ENCODE peak calls at places on chromosomes 16 and 17, in nine cellular contexts. One of them, this sample, is unnamed.

GRCh38 chr17:1577186-1577585 is 14.6 kb upstream of the PITPNA start:
- DNase-seq in esophagus squamous epithelium: no peak
- DNase-seq in A549: no peak
- DNase-seq in body of pancreas: peak; percentile 92
- DNase-seq in GM23338: peak; percentile 58
- DNase-seq in prostate gland: peak; percentile 89
- DNase-seq in transverse colon: peak; percentile 75
- DNase-seq in HL-60: peak; percentile 84
- DNase-seq in tibial artery: peak; percentile 98
- DNase-seq in this sample: peak; percentile 97

GRCh38 chr16:2151188-2152091 is 3.0 kb downstream of the RAB26 start:
- DNase-seq in prostate gland: no peak
- DNase-seq in body of pancreas: no peak
- DNase-seq in HL-60: no peak
- DNase-seq in transverse colon: no peak
- DNase-seq in A549: no peak
- DNase-seq in tibial artery: no peak
- DNase-seq in esophagus squamous epithelium: no peak
- DNase-seq in GM23338: peak; percentile 58
- DNase-seq in this sample: no peak

GRCh38 chr17:35046740-35047283 is 16.7 kb downstream of the RFFL start:
- DNase-seq in tibial artery: no peak
- DNase-seq in esophagus squamous epithelium: no peak
- DNase-seq in A549: no peak
- DNase-seq in body of pancreas: peak; percentile 16
- DNase-seq in GM23338: no peak
- DNase-seq in prostate gland: no peak
- DNase-seq in HL-60: no peak
- DNase-seq in transverse colon: no peak
- DNase-seq in this sample: no peak

GRCh38 chr16:22217890-22218730 is 12.0 kb downstream of the EEF2K start:
- DNase-seq in GM23338: peak; percentile 41
- DNase-seq in A549: peak; percentile 51
- DNase-seq in prostate gland: no peak
- DNase-seq in tibial artery: peak; percentile 86
- DNase-seq in HL-60: no peak
- DNase-seq in transverse colon: no peak
- DNase-seq in body of pancreas: peak; percentile 16
- DNase-seq in esophagus squamous epithelium: no peak
- DNase-seq in this sample: peak; percentile 81

GRCh38 chr17:28738680-28739384 is 5.0 kb upstream of the TRAF4 start:
- DNase-seq in body of pancreas: no peak
- DNase-seq in A549: no peak
- DNase-seq in prostate gland: no peak
- DNase-seq in transverse colon: peak; percentile 61
- DNase-seq in tibial artery: peak; percentile 55
- DNase-seq in HL-60: no peak
- DNase-seq in GM23338: no peak
- DNase-seq in esophagus squamous epithelium: no peak
- DNase-seq in this sample: no peak

GRCh38 chr17:1168537-1169234 is 11.1 kb downstream of the ABR start:
- DNase-seq in tibial artery: no peak
- DNase-seq in HL-60: no peak
- DNase-seq in GM23338: no peak
- DNase-seq in esophagus squamous epithelium: no peak
- DNase-seq in body of pancreas: no peak
- DNase-seq in A549: no peak
- DNase-seq in prostate gland: no peak
- DNase-seq in transverse colon: no peak
- DNase-seq in this sample: no peak

GRCh38 chr17:263271-263670 is 81.8 kb upstream of the DOC2B start:
- DNase-seq in tibial artery: no peak
- DNase-seq in prostate gland: no peak
- DNase-seq in HL-60: no peak
- DNase-seq in GM23338: no peak
- DNase-seq in esophagus squamous epithelium: no peak
- DNase-seq in transverse colon: no peak
- DNase-seq in A549: no peak
- DNase-seq in body of pancreas: no peak
- DNase-seq in this sample: no peak

GRCh38 chr17:17928422-17929386 is 43.5 kb downstream of the TOM1L2 start:
- DNase-seq in tibial artery: peak; percentile 71
- DNase-seq in GM23338: no peak
- DNase-seq in esophagus squamous epithelium: no peak
- DNase-seq in A549: no peak
- DNase-seq in HL-60: no peak
- DNase-seq in body of pancreas: no peak
- DNase-seq in prostate gland: no peak
- DNase-seq in transverse colon: no peak
- DNase-seq in this sample: no peak

GRCh38 chr16:27439273-27440018 is 37.5 kb downstream of the IL21R start:
- DNase-seq in A549: no peak
- DNase-seq in GM23338: no peak
- DNase-seq in transverse colon: no peak
- DNase-seq in tibial artery: peak; percentile 11
- DNase-seq in body of pancreas: no peak
- DNase-seq in esophagus squamous epithelium: no peak
- DNase-seq in prostate gland: no peak
- DNase-seq in HL-60: no peak
- DNase-seq in this sample: peak; percentile 43

GRCh38 chr17:36703860-36704266 is 102.5 kb downstream of the MRM1 start:
- DNase-seq in prostate gland: peak; percentile 33
- DNase-seq in transverse colon: peak; percentile 32
- DNase-seq in GM23338: peak; percentile 94
- DNase-seq in body of pancreas: peak; percentile 34
- DNase-seq in esophagus squamous epithelium: no peak
- DNase-seq in tibial artery: no peak
- DNase-seq in HL-60: no peak
- DNase-seq in A549: peak; percentile 51
- DNase-seq in this sample: no peak

GRCh38 chr17:36707904-36708303 is 106.5 kb downstream of the MRM1 start:
- DNase-seq in transverse colon: no peak
- DNase-seq in prostate gland: no peak
- DNase-seq in A549: no peak
- DNase-seq in body of pancreas: no peak
- DNase-seq in tibial artery: no peak
- DNase-seq in esophagus squamous epithelium: no peak
- DNase-seq in HL-60: no peak
- DNase-seq in GM23338: no peak
- DNase-seq in this sample: no peak

GRCh38 chr17:36705651-36706436 is 104.5 kb downstream of the MRM1 start:
- DNase-seq in HL-60: no peak
- DNase-seq in tibial artery: no peak
- DNase-seq in esophagus squamous epithelium: no peak
- DNase-seq in GM23338: peak; percentile 85
- DNase-seq in transverse colon: peak; percentile 55
- DNase-seq in A549: peak; percentile 89
- DNase-seq in prostate gland: no peak
- DNase-seq in body of pancreas: peak; percentile 38
- DNase-seq in this sample: no peak

GRCh38 chr17:36706437-36706731 is 105.0 kb downstream of the MRM1 start:
- DNase-seq in esophagus squamous epithelium: no peak
- DNase-seq in body of pancreas: no peak
- DNase-seq in GM23338: no peak
- DNase-seq in tibial artery: no peak
- DNase-seq in prostate gland: no peak
- DNase-seq in A549: no peak
- DNase-seq in transverse colon: no peak
- DNase-seq in HL-60: no peak
- DNase-seq in this sample: no peak
- TF ChIP-seq CTCF in esophagus squamous epithelium: no peak
- TF ChIP-seq CTCF in body of pancreas: no peak
- TF ChIP-seq CTCF in GM23338: no peak
- TF ChIP-seq CTCF in tibial artery: no peak
- TF ChIP-seq CTCF in prostate gland: no peak
- TF ChIP-seq CTCF in A549: no peak
- TF ChIP-seq CTCF in transverse colon: no peak
- TF ChIP-seq CTCF in HL-60: no peak
- TF ChIP-seq CTCF in this sample: no peak

GRCh38 chr17:70865993-70866804 is 696.9 kb downstream of the KCNJ2 start:
- DNase-seq in HL-60: no peak
- DNase-seq in prostate gland: no peak
- DNase-seq in GM23338: no peak
- DNase-seq in A549: no peak
- DNase-seq in transverse colon: no peak
- DNase-seq in esophagus squamous epithelium: no peak
- DNase-seq in tibial artery: no peak
- DNase-seq in body of pancreas: no peak
- DNase-seq in this sample: no peak

GRCh38 chr17:70859829-70860228 is 690.5 kb downstream of the KCNJ2 start:
- DNase-seq in transverse colon: no peak
- DNase-seq in esophagus squamous epithelium: no peak
- DNase-seq in tibial artery: no peak
- DNase-seq in prostate gland: no peak
- DNase-seq in A549: no peak
- DNase-seq in HL-60: no peak
- DNase-seq in body of pancreas: no peak
- DNase-seq in GM23338: no peak
- DNase-seq in this sample: no peak

GRCh38 chr17:70868134-70868533 is 698.8 kb downstream of the KCNJ2 start:
- DNase-seq in A549: no peak
- DNase-seq in body of pancreas: no peak
- DNase-seq in transverse colon: no peak
- DNase-seq in prostate gland: no peak
- DNase-seq in tibial artery: no peak
- DNase-seq in HL-60: no peak
- DNase-seq in esophagus squamous epithelium: no peak
- DNase-seq in GM23338: no peak
- DNase-seq in this sample: no peak

GRCh38 chr17:70862295-70862694 is 693.0 kb downstream of the KCNJ2 start:
- DNase-seq in HL-60: no peak
- DNase-seq in GM23338: no peak
- DNase-seq in prostate gland: no peak
- DNase-seq in transverse colon: no peak
- DNase-seq in tibial artery: no peak
- DNase-seq in esophagus squamous epithelium: no peak
- DNase-seq in body of pancreas: no peak
- DNase-seq in A549: no peak
- DNase-seq in this sample: no peak

GRCh38 chr17:70863436-70864248 is 694.3 kb downstream of the KCNJ2 start:
- DNase-seq in esophagus squamous epithelium: no peak
- DNase-seq in prostate gland: no peak
- DNase-seq in tibial artery: no peak
- DNase-seq in transverse colon: no peak
- DNase-seq in GM23338: no peak
- DNase-seq in A549: no peak
- DNase-seq in HL-60: no peak
- DNase-seq in body of pancreas: peak; percentile 68
- DNase-seq in this sample: no peak
- H3K27ac ChIP-seq in esophagus squamous epithelium: no peak overlapping the region
- H3K27ac ChIP-seq in prostate gland: no peak overlapping the region
- H3K27ac ChIP-seq in tibial artery: no peak overlapping the region
- H3K27ac ChIP-seq in transverse colon: no peak overlapping the region
- H3K27ac ChIP-seq in GM23338: no peak overlapping the region
- H3K27ac ChIP-seq in A549: no peak overlapping the region
- H3K27ac ChIP-seq in HL-60: no peak overlapping the region
- H3K27ac ChIP-seq in body of pancreas: peak overlapping the region; percentile 57
- H3K27ac ChIP-seq in this sample: no peak overlapping the region

DNA sequence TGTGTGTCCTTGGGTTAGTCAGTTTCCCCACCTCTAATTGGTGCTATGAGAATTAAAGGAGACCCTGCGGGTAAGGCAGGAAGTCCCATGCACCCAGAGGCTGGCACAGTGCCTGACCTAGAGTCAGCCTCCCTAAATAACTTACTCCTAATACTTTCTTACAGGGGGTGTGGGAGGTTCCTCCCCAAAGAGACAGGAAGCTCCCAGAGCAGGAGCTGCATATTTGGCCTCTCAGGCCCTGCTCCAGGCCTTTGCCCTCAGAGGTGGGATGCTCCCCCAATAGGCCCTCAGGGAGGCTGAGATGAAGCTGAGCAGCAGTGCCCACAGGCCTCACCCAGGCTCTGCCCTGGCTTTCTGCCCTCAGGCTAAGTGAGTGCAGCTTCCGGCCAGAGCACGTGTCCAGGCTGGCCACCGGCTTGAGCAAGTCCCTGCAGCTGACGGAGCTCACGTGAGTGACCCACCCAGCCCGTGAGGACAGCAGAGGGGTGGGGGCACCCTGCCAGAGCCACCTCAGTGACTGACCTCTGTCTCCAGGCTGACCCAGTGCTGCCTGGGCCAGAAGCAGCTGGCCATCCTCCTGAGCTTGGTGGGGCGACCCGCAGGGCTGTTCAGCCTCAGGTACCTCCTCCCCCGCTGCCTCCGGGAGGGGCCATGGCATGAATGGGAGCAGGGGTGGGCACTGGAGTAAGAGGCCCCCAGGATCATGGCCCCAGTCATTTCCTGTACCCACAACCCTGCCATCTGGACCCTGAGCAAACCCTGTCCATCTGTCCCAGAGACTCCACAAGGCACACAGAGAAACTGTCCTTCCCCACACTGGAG is 31.1 kb upstream of the CPNE2 start:
- DNase-seq in HL-60: no peak
- DNase-seq in esophagus squamous epithelium: no peak
- DNase-seq in body of pancreas: peak; percentile 46
- DNase-seq in tibial artery: peak; percentile 97
- DNase-seq in transverse colon: peak; percentile 35
- DNase-seq in A549: no peak
- DNase-seq in GM23338: no peak
- DNase-seq in prostate gland: peak; percentile 41
- DNase-seq in this sample: peak; percentile 92
- H3K4me3 ChIP-seq in HL-60: no peak overlapping the region
- H3K4me3 ChIP-seq in esophagus squamous epithelium: no peak overlapping the region
- H3K4me3 ChIP-seq in body of pancreas: no peak overlapping the region
- H3K4me3 ChIP-seq in tibial artery: peak overlapping the region; percentile 31
- H3K4me3 ChIP-seq in transverse colon: no peak overlapping the region
- H3K4me3 ChIP-seq in A549: no peak overlapping the region
- H3K4me3 ChIP-seq in GM23338: no peak overlapping the region
- H3K4me3 ChIP-seq in prostate gland: no peak overlapping the region
- H3K4me3 ChIP-seq in this sample: no peak overlapping the region

GRCh38 chr17:50693041-50693682 is 14.6 kb downstream of the ANKRD40 start:
- DNase-seq in body of pancreas: no peak
- DNase-seq in GM23338: no peak
- DNase-seq in A549: peak; percentile 78
- DNase-seq in HL-60: no peak
- DNase-seq in prostate gland: no peak
- DNase-seq in transverse colon: no peak
- DNase-seq in tibial artery: no peak
- DNase-seq in esophagus squamous epithelium: no peak
- DNase-seq in this sample: no peak

GRCh38 chr17:50699410-50699809 is 8.3 kb downstream of the ANKRD40 start:
- DNase-seq in tibial artery: no peak
- DNase-seq in prostate gland: no peak
- DNase-seq in transverse colon: no peak
- DNase-seq in body of pancreas: no peak
- DNase-seq in HL-60: no peak
- DNase-seq in GM23338: no peak
- DNase-seq in esophagus squamous epithelium: no peak
- DNase-seq in A549: no peak
- DNase-seq in this sample: no peak

GRCh38 chr17:50697076-50697475 is 10.6 kb downstream of the ANKRD40 start:
- DNase-seq in esophagus squamous epithelium: no peak
- DNase-seq in GM23338: no peak
- DNase-seq in tibial artery: no peak
- DNase-seq in body of pancreas: no peak
- DNase-seq in A549: no peak
- DNase-seq in HL-60: no peak
- DNase-seq in prostate gland: no peak
- DNase-seq in transverse colon: no peak
- DNase-seq in this sample: no peak

GRCh38 chr17:50696365-50696879 is 11.3 kb downstream of the ANKRD40 start:
- DNase-seq in A549: no peak
- DNase-seq in transverse colon: no peak
- DNase-seq in esophagus squamous epithelium: no peak
- DNase-seq in prostate gland: no peak
- DNase-seq in tibial artery: no peak
- DNase-seq in GM23338: no peak
- DNase-seq in HL-60: no peak
- DNase-seq in body of pancreas: no peak
- DNase-seq in this sample: no peak

GRCh38 chr17:50697663-50698272 is 9.9 kb downstream of the ANKRD40 start:
- DNase-seq in prostate gland: no peak
- DNase-seq in tibial artery: no peak
- DNase-seq in HL-60: no peak
- DNase-seq in GM23338: no peak
- DNase-seq in esophagus squamous epithelium: no peak
- DNase-seq in A549: no peak
- DNase-seq in body of pancreas: no peak
- DNase-seq in transverse colon: no peak
- DNase-seq in this sample: no peak
- TF ChIP-seq CTCF in prostate gland: no peak
- TF ChIP-seq CTCF in tibial artery: no peak
- TF ChIP-seq CTCF in HL-60: no peak
- TF ChIP-seq CTCF in GM23338: no peak
- TF ChIP-seq CTCF in esophagus squamous epithelium: no peak
- TF ChIP-seq CTCF in A549: peak; percentile 64
- TF ChIP-seq CTCF in body of pancreas: no peak
- TF ChIP-seq CTCF in transverse colon: peak; percentile 23
- TF ChIP-seq CTCF in this sample: no peak

This sample was measured in coronary artery.